ENCODE peak calls at places on chromosomes 6 and 20, in four cellular contexts. One of them, this sample, is unnamed.

GRCh38 chr6:33215281-33215680 is 7.0 kb downstream of the RING1 start:
- DNase-seq in A549: no peak
- DNase-seq in right lobe of liver: no peak
- DNase-seq in CD8-positive, alpha-beta memory T cell: no peak
- DNase-seq in this sample: no peak

GRCh38 chr6:97399208-97399607 is 116.2 kb upstream of the MMS22L start:
- DNase-seq in right lobe of liver: no peak
- DNase-seq in CD8-positive, alpha-beta memory T cell: no peak
- DNase-seq in A549: no peak
- DNase-seq in this sample: no peak

GRCh38 chr20:5033566-5033965 is 32.3 kb upstream of the SLC23A2 start:
- DNase-seq in CD8-positive, alpha-beta memory T cell: no peak
- DNase-seq in A549: no peak
- DNase-seq in right lobe of liver: no peak
- DNase-seq in this sample: no peak

GRCh38 chr6:159693128-159693893 is at the start of gene SOD2:
- DNase-seq in right lobe of liver: peak
- DNase-seq in CD8-positive, alpha-beta memory T cell: peak
- DNase-seq in A549: peak
- DNase-seq in this sample: peak

GRCh38 chr6:96394727-96395126 is 126.9 kb upstream of the UFL1 start:
- DNase-seq in right lobe of liver: no peak
- DNase-seq in A549: no peak
- DNase-seq in CD8-positive, alpha-beta memory T cell: no peak
- DNase-seq in this sample: no peak

GRCh38 chr6:170147832-170148708 is 142.8 kb downstream of the DLL1 start:
- DNase-seq in right lobe of liver: peak
- DNase-seq in A549: no peak
- DNase-seq in CD8-positive, alpha-beta memory T cell: peak
- DNase-seq in this sample: no peak

GRCh38 chr6:21396313-21396712 is 197.2 kb upstream of the SOX4 start:
- DNase-seq in A549: no peak
- DNase-seq in CD8-positive, alpha-beta memory T cell: no peak
- DNase-seq in right lobe of liver: no peak
- DNase-seq in this sample: no peak

GRCh38 chr6:142058216-142058925 is 74.4 kb upstream of the GJE1 start:
- DNase-seq in A549: no peak
- DNase-seq in right lobe of liver: no peak
- DNase-seq in CD8-positive, alpha-beta memory T cell: no peak
- DNase-seq in this sample: no peak

GRCh38 chr6:150491131-150491795 is 108.4 kb upstream of the PLEKHG1 start:
- DNase-seq in right lobe of liver: no peak
- DNase-seq in CD8-positive, alpha-beta memory T cell: no peak
- DNase-seq in A549: peak
- DNase-seq in this sample: no peak

GRCh38 chr6:29792123-29793035 is 35.2 kb upstream of the HLA-G start:
- DNase-seq in CD8-positive, alpha-beta memory T cell: peak
- DNase-seq in A549: peak
- DNase-seq in right lobe of liver: peak
- DNase-seq in this sample: peak

GRCh38 chr6:52994031-52994788 is 874 bp downstream of the GSTA4 start:
- DNase-seq in CD8-positive, alpha-beta memory T cell: no peak
- DNase-seq in right lobe of liver: no peak
- DNase-seq in A549: peak
- DNase-seq in this sample: no peak

GRCh38 chr20:34859826-34860545 is 12.7 kb downstream of the GGT7 start:
- DNase-seq in right lobe of liver: no peak
- DNase-seq in CD8-positive, alpha-beta memory T cell: no peak
- DNase-seq in A549: no peak
- DNase-seq in this sample: no peak

GRCh38 chr6:111888928-111889696 is 15.9 kb upstream of the FYN start:
- DNase-seq in right lobe of liver: no peak
- DNase-seq in A549: no peak
- DNase-seq in CD8-positive, alpha-beta memory T cell: no peak
- DNase-seq in this sample: no peak

GRCh38 chr20:53163486-53163885 is 191.3 kb downstream of the TSHZ2 start:
- DNase-seq in A549: no peak
- DNase-seq in right lobe of liver: peak
- DNase-seq in CD8-positive, alpha-beta memory T cell: no peak
- DNase-seq in this sample: no peak

GRCh38 chr20:44304383-44304782 is 6.6 kb downstream of the FITM2 start:
- DNase-seq in A549: no peak
- DNase-seq in right lobe of liver: no peak
- DNase-seq in CD8-positive, alpha-beta memory T cell: no peak
- DNase-seq in this sample: no peak

GRCh38 chr6:154521412-154521811 is 10.9 kb upstream of the CNKSR3 start:
- DNase-seq in CD8-positive, alpha-beta memory T cell: no peak
- DNase-seq in A549: no peak
- DNase-seq in right lobe of liver: no peak
- DNase-seq in this sample: no peak

GRCh38 chr6:44305200-44305725 is 7.9 kb downstream of the AARS2 start:
- DNase-seq in A549: no peak
- DNase-seq in right lobe of liver: no peak
- DNase-seq in CD8-positive, alpha-beta memory T cell: no peak
- DNase-seq in this sample: no peak

GRCh38 chr6:131897050-131897435 is 54.1 kb downstream of the CCN2 start:
- DNase-seq in right lobe of liver: no peak
- DNase-seq in CD8-positive, alpha-beta memory T cell: no peak
- DNase-seq in A549: no peak
- DNase-seq in this sample: no peak

GRCh38 chr6:12113190-12113578 is 101.1 kb downstream of the HIVEP1 start:
- DNase-seq in CD8-positive, alpha-beta memory T cell: no peak
- DNase-seq in right lobe of liver: no peak
- DNase-seq in A549: no peak
- DNase-seq in this sample: no peak

GRCh38 chr20:51574248-51575033 is 31.9 kb upstream of the NFATC2 start:
- DNase-seq in A549: no peak
- DNase-seq in CD8-positive, alpha-beta memory T cell: no peak
- DNase-seq in right lobe of liver: no peak
- DNase-seq in this sample: no peak

GRCh38 chr6:132114201-132114860 is 163.2 kb upstream of the CCN2 start:
- DNase-seq in A549: no peak
- DNase-seq in right lobe of liver: no peak
- DNase-seq in CD8-positive, alpha-beta memory T cell: no peak
- DNase-seq in this sample: no peak

GRCh38 chr6:1463275-1463674 is 73.9 kb downstream of the FOXF2 start:
- DNase-seq in right lobe of liver: no peak
- DNase-seq in CD8-positive, alpha-beta memory T cell: no peak
- DNase-seq in A549: no peak
- DNase-seq in this sample: no peak

GRCh38 chr20:11919046-11919445 is 1.4 kb downstream of the BTBD3 start:
- DNase-seq in right lobe of liver: no peak
- DNase-seq in A549: no peak
- DNase-seq in CD8-positive, alpha-beta memory T cell: no peak
- DNase-seq in this sample: no peak

GRCh38 chr6:158353851-158354508 is 41.7 kb downstream of the TULP4 start:
- DNase-seq in right lobe of liver: no peak
- DNase-seq in CD8-positive, alpha-beta memory T cell: no peak
- DNase-seq in A549: no peak
- DNase-seq in this sample: no peak

GRCh38 chr6:43812850-43813584 is 43.0 kb downstream of the VEGFA start:
- DNase-seq in CD8-positive, alpha-beta memory T cell: no peak
- DNase-seq in right lobe of liver: no peak
- DNase-seq in A549: no peak
- DNase-seq in this sample: no peak

GRCh38 chr6:16723833-16724232 is 37.4 kb downstream of the ATXN1 start:
- DNase-seq in right lobe of liver: no peak
- DNase-seq in A549: no peak
- DNase-seq in CD8-positive, alpha-beta memory T cell: no peak
- DNase-seq in this sample: no peak

GRCh38 chr6:69162811-69163210 is 527.7 kb downstream of the ADGRB3 start:
- DNase-seq in A549: no peak
- DNase-seq in CD8-positive, alpha-beta memory T cell: no peak
- DNase-seq in right lobe of liver: no peak
- DNase-seq in this sample: no peak

GRCh38 chr20:62782149-62782892 is 14.0 kb upstream of the MRGBP start:
- DNase-seq in A549: no peak
- DNase-seq in CD8-positive, alpha-beta memory T cell: no peak
- DNase-seq in right lobe of liver: no peak
- DNase-seq in this sample: no peak
- H3K27ac ChIP-seq in A549: no peak
- H3K27ac ChIP-seq in CD8-positive, alpha-beta memory T cell: no peak
- H3K27ac ChIP-seq in right lobe of liver: no peak
- H3K27ac ChIP-seq in this sample: no peak

GRCh38 chr6:138773177-138774091 is at the start of gene CCDC28A:
- DNase-seq in right lobe of liver: peak
- DNase-seq in A549: peak
- DNase-seq in CD8-positive, alpha-beta memory T cell: peak
- DNase-seq in this sample: peak

GRCh38 chr6:138774370-138774769 is 801 bp downstream of the CCDC28A start:
- DNase-seq in CD8-positive, alpha-beta memory T cell: no peak
- DNase-seq in right lobe of liver: no peak
- DNase-seq in A549: no peak
- DNase-seq in this sample: no peak

GRCh38 chr6:138769102-138769676 is 4.4 kb upstream of the CCDC28A start:
- DNase-seq in CD8-positive, alpha-beta memory T cell: no peak
- DNase-seq in right lobe of liver: no peak
- DNase-seq in A549: no peak
- DNase-seq in this sample: no peak

GRCh38 chr6:138776659-138777058 is 3.1 kb downstream of the CCDC28A start:
- DNase-seq in right lobe of liver: no peak
- DNase-seq in A549: no peak
- DNase-seq in CD8-positive, alpha-beta memory T cell: no peak
- DNase-seq in this sample: no peak

DNA sequence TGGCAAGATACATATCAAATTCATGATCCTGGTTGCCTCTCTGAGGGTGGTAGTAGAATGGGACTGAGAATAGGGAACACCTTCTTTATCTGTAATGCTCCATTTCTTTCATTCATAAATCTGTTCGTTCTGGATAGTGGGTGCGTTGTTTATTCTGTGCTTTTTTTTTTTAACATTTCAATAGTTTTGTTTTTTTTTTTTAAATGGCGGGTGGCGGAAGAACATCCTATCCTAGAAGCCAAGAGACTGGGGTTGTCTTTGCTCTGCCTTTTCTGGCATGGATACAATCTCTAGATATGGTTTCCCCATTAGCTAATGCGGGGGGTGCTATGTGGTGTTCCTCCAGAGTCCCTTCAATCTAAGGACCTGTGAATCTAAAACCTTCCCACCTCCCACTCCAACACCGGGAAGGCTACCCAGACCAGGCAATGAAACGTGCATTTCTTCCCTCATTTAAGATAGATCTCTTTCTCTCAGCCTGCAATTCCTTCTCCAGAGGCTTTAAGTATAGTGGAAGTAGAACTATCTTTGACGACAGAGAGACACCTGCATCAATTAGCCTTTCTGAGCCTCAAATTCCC is 883 bp upstream of the CCDC28A start:
- DNase-seq in CD8-positive, alpha-beta memory T cell: no peak
- DNase-seq in A549: no peak
- DNase-seq in right lobe of liver: no peak
- DNase-seq in this sample: no peak
- H3K27ac ChIP-seq in CD8-positive, alpha-beta memory T cell: peak
- H3K27ac ChIP-seq in A549: peak
- H3K27ac ChIP-seq in right lobe of liver: peak
- H3K27ac ChIP-seq in this sample: peak

DNA sequence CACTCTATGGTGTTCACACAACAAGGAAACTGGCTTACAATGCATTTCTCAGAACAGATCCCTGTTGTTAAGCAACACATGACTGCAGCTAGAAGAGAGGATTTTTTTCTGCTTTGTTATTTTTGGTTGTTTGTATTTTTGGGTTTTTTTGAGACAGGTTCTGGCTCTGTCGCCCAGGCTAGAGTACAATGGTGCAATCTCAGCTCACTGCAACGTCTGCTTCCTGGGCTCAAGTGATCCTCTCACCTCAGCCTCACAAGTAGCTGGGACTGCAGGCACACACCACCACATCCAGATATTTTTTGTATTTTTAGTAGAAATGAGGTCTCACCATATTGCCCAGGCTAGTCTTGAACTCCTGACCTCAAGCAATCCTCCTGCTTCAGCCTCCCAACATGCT is 12.7 kb downstream of the CD24 start:
- DNase-seq in right lobe of liver: no peak
- DNase-seq in CD8-positive, alpha-beta memory T cell: no peak
- DNase-seq in A549: no peak
- DNase-seq in this sample: no peak
- H3K27ac ChIP-seq in right lobe of liver: no peak
- H3K27ac ChIP-seq in CD8-positive, alpha-beta memory T cell: no peak
- H3K27ac ChIP-seq in A549: no peak
- H3K27ac ChIP-seq in this sample: no peak

GRCh38 chr6:46788791-46789190 is 4.4 kb upstream of the MEP1A start:
- DNase-seq in CD8-positive, alpha-beta memory T cell: no peak
- DNase-seq in right lobe of liver: no peak
- DNase-seq in A549: no peak
- DNase-seq in this sample: no peak

GRCh38 chr6:46792635-46793034 is 554 bp upstream of the MEP1A start:
- DNase-seq in A549: no peak
- DNase-seq in CD8-positive, alpha-beta memory T cell: no peak
- DNase-seq in right lobe of liver: no peak
- DNase-seq in this sample: no peak

GRCh38 chr6:46787871-46788270 is 5.3 kb upstream of the MEP1A start:
- DNase-seq in CD8-positive, alpha-beta memory T cell: no peak
- DNase-seq in right lobe of liver: no peak
- DNase-seq in A549: no peak
- DNase-seq in this sample: no peak

GRCh38 chr6:46789434-46790358 is 3.5 kb upstream of the MEP1A start:
- DNase-seq in CD8-positive, alpha-beta memory T cell: no peak
- DNase-seq in right lobe of liver: no peak
- DNase-seq in A549: no peak
- DNase-seq in this sample: no peak

DNA sequence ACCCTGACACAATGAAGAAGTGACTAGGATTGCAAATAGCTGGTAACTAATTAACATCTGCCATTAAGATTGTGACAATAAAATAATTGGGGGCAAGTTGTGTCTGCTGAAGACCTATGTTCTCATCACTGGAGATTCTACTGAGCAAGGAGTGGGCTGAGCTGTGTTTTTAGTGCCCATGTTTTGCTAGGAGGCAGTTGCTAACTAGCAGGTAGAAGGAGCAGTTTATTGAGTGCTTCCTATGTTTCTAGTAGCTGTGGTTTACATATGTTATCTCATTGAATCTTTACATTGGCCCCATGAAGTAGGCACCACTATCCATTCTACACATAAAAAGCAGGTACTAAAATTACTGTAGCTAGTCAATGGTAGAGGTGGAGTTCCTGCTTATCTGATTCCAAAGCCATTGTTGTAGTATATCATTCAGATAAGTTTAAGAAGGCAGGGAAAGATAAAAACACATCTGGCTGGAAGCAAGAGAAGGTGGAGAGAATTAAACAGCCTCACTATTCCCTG is 2.8 kb upstream of the MEP1A start:
- DNase-seq in right lobe of liver: no peak
- DNase-seq in CD8-positive, alpha-beta memory T cell: no peak
- DNase-seq in A549: no peak
- DNase-seq in this sample: no peak
- H3K27ac ChIP-seq in right lobe of liver: no peak
- H3K27ac ChIP-seq in CD8-positive, alpha-beta memory T cell: no peak
- H3K27ac ChIP-seq in A549: no peak
- H3K27ac ChIP-seq in this sample: no peak

DNA sequence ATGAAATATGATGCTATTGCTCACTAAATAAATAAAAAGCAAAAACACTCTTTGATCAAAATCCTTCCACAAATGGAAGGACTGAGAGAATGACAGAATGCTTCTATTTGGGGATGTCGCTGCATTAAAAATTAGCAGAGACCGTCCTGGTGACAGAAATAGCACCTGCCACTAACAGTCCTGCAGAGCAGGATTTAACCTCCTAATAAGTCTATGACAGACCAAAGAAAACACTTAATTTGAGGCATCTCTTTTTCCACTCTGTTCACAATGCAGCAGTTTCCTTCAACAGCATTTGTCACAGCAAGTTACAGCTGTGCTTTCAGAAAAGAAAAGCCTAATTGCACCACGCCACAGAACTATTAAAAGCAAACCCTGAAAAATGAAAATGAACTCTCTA is 140.6 kb upstream of the BEND6 start:
- DNase-seq in right lobe of liver: no peak
- DNase-seq in CD8-positive, alpha-beta memory T cell: no peak
- DNase-seq in A549: no peak
- DNase-seq in this sample: no peak
- H3K27ac ChIP-seq in right lobe of liver: no peak
- H3K27ac ChIP-seq in CD8-positive, alpha-beta memory T cell: no peak
- H3K27ac ChIP-seq in A549: no peak
- H3K27ac ChIP-seq in this sample: no peak